ENCODE peak calls at places on chromosomes 13 and 19, in five cellular contexts. T is H54, V is EH, O is HS-5, K is right cardiac atrium. F is an unnamed sample.

GRCh38 chr13:79477968-79478367 is 3.0 kb upstream of the NDFIP2 start:
- DNase-seq in T (no peak), O (no peak), K (peak), V (no peak), F (no peak)

GRCh38 chr19:13692096-13692495 is 72.2 kb upstream of the MRI1 start:
- DNase-seq in T (peak), O (peak), V (peak), K (no peak), F (no peak)

GRCh38 chr13:90680826-90681225 is 666.7 kb upstream of the MIR17HG start:
- DNase-seq in K (no peak), V (no peak), T (no peak), O (no peak), F (no peak)

GRCh38 chr19:14775855-14776254 is 2.5 kb downstream of the ADGRE2 start:
- DNase-seq in K (no peak), T (no peak), V (no peak), O (no peak), F (no peak)

GRCh38 chr19:46367434-46367833 is 20.5 kb downstream of the PPP5C start:
- DNase-seq in K (no peak), O (no peak), V (no peak), T (no peak), F (no peak)

GRCh38 chr19:40200352-40201099 is 9.3 kb downstream of the MAP3K10 start:
- DNase-seq in V (no peak), K (no peak), O (no peak), T (peak), F (no peak)

GRCh38 chr19:55677572-55678028 is 2.6 kb downstream of the EPN1 start:
- DNase-seq in T (no peak), O (no peak), K (peak), V (no peak), F (no peak)

GRCh38 chr19:15021286-15022007 is 27.8 kb upstream of the CASP14 start:
- DNase-seq in T (no peak), V (no peak), K (no peak), O (no peak), F (no peak)

GRCh38 chr13:51733656-51734334 is 70.2 kb downstream of the DHRS12 start:
- DNase-seq in O (no peak), K (no peak), V (peak), T (no peak), F (no peak)

GRCh38 chr19:48218964-48219363 is 36.7 kb downstream of the CARD8 start:
- DNase-seq in K (no peak), V (peak), O (no peak), T (no peak), F (no peak)

GRCh38 chr13:83943530-83944279 is 61.4 kb upstream of the SLITRK1 start:
- DNase-seq in T (no peak), K (no peak), V (peak), O (no peak), F (no peak)

GRCh38 chr13:81017525-81018152 is 676.7 kb upstream of the SPRY2 start:
- DNase-seq in T (peak), O (peak), K (no peak), V (peak), F (peak)

GRCh38 chr13:29569253-29570057 is 26.0 kb downstream of the SLC7A1 start:
- DNase-seq in V (no peak), O (no peak), T (no peak), K (no peak), F (no peak)

GRCh38 chr19:58229255-58229639 is 533 bp downstream of the ZNF544 start:
- DNase-seq in T (no peak), V (peak), K (no peak), O (no peak), F (no peak)

GRCh38 chr13:42047561-42048322 is 706 bp upstream of the DGKH start:
- DNase-seq in T (peak), O (no peak), V (peak), K (peak), F (no peak)

GRCh38 chr13:98301721-98302120 is 124.7 kb upstream of the RNF113B start:
- DNase-seq in V (peak), O (no peak), T (no peak), K (no peak), F (no peak)

GRCh38 chr19:5624154-5624663 is 1.3 kb downstream of the SAFB start:
- DNase-seq in K (peak), T (no peak), V (peak), O (no peak), F (no peak)

GRCh38 chr13:113928701-113929627 is 44.9 kb downstream of the C13orf46 start:
- DNase-seq in O (no peak), K (peak), T (peak), V (peak), F (no peak)

GRCh38 chr19:32041681-32042292 is 303.6 kb upstream of the ZNF507 start:
- DNase-seq in V (no peak), K (peak), O (no peak), T (peak), F (peak)

GRCh38 chr13:87259479-87260083 is 411.6 kb upstream of the SLITRK5 start:
- DNase-seq in K (no peak), T (peak), O (no peak), V (no peak), F (no peak)

GRCh38 chr19:15113245-15114152 is 6.3 kb downstream of the SYDE1 start:
- DNase-seq in K (peak), O (no peak), V (no peak), T (no peak), F (no peak)

GRCh38 chr13:93182406-93182805 is 44.2 kb upstream of the GPC6 start:
- DNase-seq in K (no peak), T (no peak), V (no peak), O (no peak), F (no peak)

GRCh38 chr13:79668353-79668752 is 187.4 kb downstream of the NDFIP2 start:
- DNase-seq in O (no peak), V (no peak), K (no peak), T (no peak), F (no peak)

GRCh38 chr19:50050406-50051223 is 24.8 kb downstream of the ZNF473 start:
- DNase-seq in V (peak), K (peak), O (no peak), T (peak), F (peak)

GRCh38 chr19:50796634-50797428 is 6.6 kb downstream of the ACP4 start:
- DNase-seq in T (no peak), O (no peak), V (no peak), K (no peak), F (no peak)

GRCh38 chr19:4051175-4052101 is 15.3 kb downstream of the ZBTB7A start:
- DNase-seq in T (peak), O (no peak), K (no peak), V (peak), F (no peak)

GRCh38 chr19:50362656-50363424 is 2.6 kb downstream of the NAPSA start:
- DNase-seq in O (no peak), V (no peak), K (no peak), T (no peak), F (no peak)

GRCh38 chr19:33493401-33494275 is 28.0 kb downstream of the PEPD start:
- DNase-seq in K (no peak), O (no peak), T (no peak), V (no peak), F (no peak)

GRCh38 chr13:59906413-59907027 is 257.2 kb downstream of the DIAPH3 start:
- DNase-seq in T (no peak), K (no peak), V (peak), O (no peak), F (no peak)

GRCh38 chr13:51453959-51454703 is 1.3 kb upstream of the INTS6 start:
- DNase-seq in V (peak), K (no peak), T (no peak), O (no peak), F (no peak)

GRCh38 chr13:34076319-34076718 is 258.4 kb downstream of the RFC3 start:
- DNase-seq in K (no peak), O (no peak), V (peak), T (no peak), F (no peak)

GRCh38 chr13:44576396-44577235 is 486 bp upstream of the TSC22D1 start:
- DNase-seq in K (peak), V (no peak), O (no peak), T (no peak), F (no peak)

GRCh38 chr13:111590796-111591195 is 270.4 kb downstream of the TEX29 start:
- DNase-seq in T (no peak), O (no peak), V (no peak), K (no peak), F (no peak)

GRCh38 chr13:112561478-112561877 is 26.5 kb downstream of the TUBGCP3 start:
- DNase-seq in V (no peak), K (no peak), T (no peak), O (no peak), F (no peak)

GRCh38 chr19:16000024-16000687 is 51.3 kb downstream of the OR10H4 start:
- DNase-seq in V (no peak), K (no peak), T (no peak), O (no peak), F (no peak)

GRCh38 chr13:77990973-77991372 is 72.3 kb upstream of the EDNRB start:
- DNase-seq in K (peak), T (no peak), O (no peak), V (no peak), F (no peak)

GRCh38 chr13:23679214-23679613 is 109.0 kb downstream of the TNFRSF19 start:
- DNase-seq in T (no peak), K (no peak), O (peak), V (peak), F (no peak)

GRCh38 chr13:110311721-110312668 is 4.9 kb downstream of the COL4A2 start:
- DNase-seq in T (no peak), O (no peak), K (no peak), V (no peak), F (no peak)

F was measured in NCI-H1048.